ENCODE peak calls at places on chromosome 5, in five cellular contexts. P, W, T, J and A are unnamed samples.

GRCh38 chr5:151923865-151924264 is 786 bp downstream of the GLRA1 start:
- DNase-seq in P (peak), W (no peak), T (no peak), J (no peak), A (no peak)

GRCh38 chr5:177366528-177367322 is 9.0 kb downstream of the RGS14 start:
- DNase-seq in P (peak), W (peak), T (no peak), J (no peak), A (peak)

GRCh38 chr5:3142261-3143027 is 391.0 kb upstream of the IRX2 start:
- DNase-seq in P (no peak), W (no peak), T (no peak), J (no peak), A (no peak)

GRCh38 chr5:34626036-34626435 is 30.1 kb upstream of the RAI14 start:
- DNase-seq in P (no peak), W (no peak), T (no peak), J (no peak), A (no peak)

GRCh38 chr5:53095931-53096525 is 13.5 kb downstream of the MOCS2 start:
- DNase-seq in P (peak), W (peak), T (peak), J (peak), A (peak)

GRCh38 chr5:43040287-43041098 is at the start of gene ANXA2R:
- DNase-seq in P (peak), W (peak), T (no peak), J (peak), A (peak)

GRCh38 chr5:89878140-89878570 is 531.4 kb downstream of the CETN3 start:
- DNase-seq in P (no peak), W (peak), T (peak), J (no peak), A (no peak)

GRCh38 chr5:80399553-80400239 is 8.2 kb upstream of the ZFYVE16 start:
- DNase-seq in P (no peak), W (peak), T (no peak), J (no peak), A (no peak)

GRCh38 chr5:61632064-61632463 is 300.0 kb downstream of the ZSWIM6 start:
- DNase-seq in P (no peak), W (no peak), T (no peak), J (no peak), A (no peak)

GRCh38 chr5:33795532-33795931 is 96.3 kb downstream of the ADAMTS12 start:
- DNase-seq in P (no peak), W (no peak), T (no peak), J (no peak), A (no peak)

GRCh38 chr5:86679529-86679928 is 61.8 kb downstream of the COX7C start:
- DNase-seq in P (peak), W (peak), T (peak), J (no peak), A (no peak)

GRCh38 chr5:150694638-150695037 is 6.2 kb downstream of the RBM22 start:
- DNase-seq in P (no peak), W (no peak), T (no peak), J (no peak), A (no peak)

GRCh38 chr5:11801061-11801460 is 103.2 kb downstream of the CTNND2 start:
- DNase-seq in P (no peak), W (no peak), T (no peak), J (no peak), A (no peak)

GRCh38 chr5:107217721-107218130 is 453.0 kb downstream of the EFNA5 start:
- DNase-seq in P (no peak), W (no peak), T (no peak), J (no peak), A (peak)

GRCh38 chr5:43020294-43020711 is 19.8 kb downstream of the ANXA2R start:
- DNase-seq in P (no peak), W (no peak), T (no peak), J (no peak), A (peak)

GRCh38 chr5:6715758-6716633 is 2.8 kb downstream of the TENT4A start:
- DNase-seq in P (no peak), W (no peak), T (no peak), J (no peak), A (peak)

GRCh38 chr5:169626779-169627178 is 10.3 kb upstream of the DOCK2 start:
- DNase-seq in P (no peak), W (peak), T (peak), J (no peak), A (no peak)

GRCh38 chr5:1386274-1386717 is 41.4 kb upstream of the CLPTM1L start:
- DNase-seq in P (peak), W (no peak), T (peak), J (peak), A (peak)

GRCh38 chr5:148875205-148875875 is 48.9 kb downstream of the ADRB2 start:
- DNase-seq in P (no peak), W (no peak), T (no peak), J (no peak), A (no peak)

GRCh38 chr5:38134750-38135330 is 123.5 kb upstream of the EGFLAM start:
- DNase-seq in P (peak), W (no peak), T (no peak), J (no peak), A (no peak)

GRCh38 chr5:68683632-68684035 is 410.2 kb upstream of the SLC30A5 start:
- DNase-seq in P (no peak), W (peak), T (peak), J (no peak), A (peak)

GRCh38 chr5:16871746-16872339 is 64.2 kb downstream of the MYO10 start:
- DNase-seq in P (no peak), W (no peak), T (no peak), J (no peak), A (peak)

GRCh38 chr5:20213803-20214202 is 225.8 kb upstream of the CDH18 start:
- DNase-seq in P (no peak), W (no peak), T (no peak), J (no peak), A (no peak)

GRCh38 chr5:109531262-109531661 is 121.5 kb upstream of the PJA2 start:
- DNase-seq in P (no peak), W (no peak), T (no peak), J (no peak), A (no peak)

GRCh38 chr5:58922392-58923171 is 339.7 kb downstream of the RAB3C start:
- DNase-seq in P (no peak), W (peak), T (no peak), J (no peak), A (peak)

GRCh38 chr5:52861368-52861767 is 73.7 kb downstream of the ITGA1 start:
- DNase-seq in P (no peak), W (no peak), T (no peak), J (no peak), A (no peak)

GRCh38 chr5:88671808-88672499 is 211.0 kb downstream of the MEF2C start:
- DNase-seq in P (no peak), W (no peak), T (no peak), J (no peak), A (no peak)

GRCh38 chr5:151676719-151677118 is 10.0 kb downstream of the SPARC start:
- DNase-seq in P (no peak), W (no peak), T (no peak), J (no peak), A (no peak)

GRCh38 chr5:36438765-36439501 is 137.2 kb upstream of the RANBP3L start:
- DNase-seq in P (no peak), W (no peak), T (no peak), J (no peak), A (no peak)

GRCh38 chr5:45376463-45376862 is 319.7 kb downstream of the HCN1 start:
- DNase-seq in P (no peak), W (no peak), T (no peak), J (no peak), A (no peak)

GRCh38 chr5:1732955-1733354 is 66.7 kb downstream of the MRPL36 start:
- DNase-seq in P (no peak), W (no peak), T (no peak), J (no peak), A (peak)

GRCh38 chr5:50786073-50786472 is 119.6 kb downstream of the PARP8 start:
- DNase-seq in P (no peak), W (no peak), T (no peak), J (no peak), A (no peak)

GRCh38 chr5:78758169-78758839 is 109.7 kb upstream of the LHFPL2 start:
- DNase-seq in P (no peak), W (peak), T (no peak), J (no peak), A (no peak)